ENCODE peak calls at places on chromosomes 7 and 10, in four cellular contexts. One of them, this sample, is unnamed.

GRCh38 chr7:106012935-106013439 is 49.9 kb downstream of the CDHR3 start:
- DNase-seq in K562: no peak
- DNase-seq in HepG2: no peak
- DNase-seq in GM12878: no peak
- DNase-seq in this sample: no peak

GRCh38 chr10:88459523-88459922 is 123.6 kb downstream of the RNLS start:
- DNase-seq in K562: no peak
- DNase-seq in HepG2: no peak
- DNase-seq in GM12878: no peak
- DNase-seq in this sample: no peak

GRCh38 chr7:137304624-137305235 is 38.8 kb downstream of the PTN start:
- DNase-seq in K562: no peak
- DNase-seq in HepG2: no peak
- DNase-seq in GM12878: no peak
- DNase-seq in this sample: no peak

GRCh38 chr7:155807805-155808550 is 4.3 kb downstream of the SHH start:
- DNase-seq in K562: no peak
- DNase-seq in HepG2: peak
- DNase-seq in GM12878: no peak
- DNase-seq in this sample: no peak

GRCh38 chr10:12596055-12596576 is 246.8 kb downstream of the CAMK1D start:
- DNase-seq in K562: no peak
- DNase-seq in HepG2: no peak
- DNase-seq in GM12878: no peak
- DNase-seq in this sample: no peak

GRCh38 chr7:156635529-156636385 is 4.8 kb upstream of the RNF32 start:
- DNase-seq in K562: no peak
- DNase-seq in HepG2: no peak
- DNase-seq in GM12878: no peak
- DNase-seq in this sample: no peak

GRCh38 chr7:157432957-157433576 is 96.3 kb downstream of the DNAJB6 start:
- DNase-seq in K562: peak
- DNase-seq in HepG2: no peak
- DNase-seq in GM12878: no peak
- DNase-seq in this sample: peak

GRCh38 chr10:80697926-80698325 is 160.2 kb downstream of the SH2D4B start:
- DNase-seq in K562: no peak
- DNase-seq in HepG2: no peak
- DNase-seq in GM12878: no peak
- DNase-seq in this sample: no peak

GRCh38 chr7:111357691-111358090 is 204.6 kb downstream of the IMMP2L start:
- DNase-seq in K562: no peak
- DNase-seq in HepG2: no peak
- DNase-seq in GM12878: no peak
- DNase-seq in this sample: no peak

GRCh38 chr7:135335628-135336139 is 102.0 kb downstream of the STRA8 start:
- DNase-seq in K562: peak
- DNase-seq in HepG2: peak
- DNase-seq in GM12878: peak
- DNase-seq in this sample: peak

GRCh38 chr7:1881946-1882345 is 211.9 kb downstream of the ELFN1 start:
- DNase-seq in K562: no peak
- DNase-seq in HepG2: no peak
- DNase-seq in GM12878: no peak
- DNase-seq in this sample: no peak

GRCh38 chr7:1882451-1882850 is 212.4 kb downstream of the ELFN1 start:
- DNase-seq in K562: peak
- DNase-seq in HepG2: no peak
- DNase-seq in GM12878: no peak
- DNase-seq in this sample: no peak

GRCh38 chr7:1883834-1884582 is 213.9 kb downstream of the ELFN1 start:
- DNase-seq in K562: peak
- DNase-seq in HepG2: no peak
- DNase-seq in GM12878: no peak
- DNase-seq in this sample: no peak

GRCh38 chr7:1884583-1885350 is 214.7 kb downstream of the ELFN1 start:
- DNase-seq in K562: peak
- DNase-seq in HepG2: no peak
- DNase-seq in GM12878: no peak
- DNase-seq in this sample: no peak

GRCh38 chr7:1883031-1883761 is 213.1 kb downstream of the ELFN1 start:
- DNase-seq in K562: peak
- DNase-seq in HepG2: no peak
- DNase-seq in GM12878: no peak
- DNase-seq in this sample: peak
- TF ChIP-seq MYC in K562: peak
- TF ChIP-seq MYC in HepG2: no peak
- TF ChIP-seq MYC in GM12878: no peak
- TF ChIP-seq MYC in this sample: no peak

DNA sequence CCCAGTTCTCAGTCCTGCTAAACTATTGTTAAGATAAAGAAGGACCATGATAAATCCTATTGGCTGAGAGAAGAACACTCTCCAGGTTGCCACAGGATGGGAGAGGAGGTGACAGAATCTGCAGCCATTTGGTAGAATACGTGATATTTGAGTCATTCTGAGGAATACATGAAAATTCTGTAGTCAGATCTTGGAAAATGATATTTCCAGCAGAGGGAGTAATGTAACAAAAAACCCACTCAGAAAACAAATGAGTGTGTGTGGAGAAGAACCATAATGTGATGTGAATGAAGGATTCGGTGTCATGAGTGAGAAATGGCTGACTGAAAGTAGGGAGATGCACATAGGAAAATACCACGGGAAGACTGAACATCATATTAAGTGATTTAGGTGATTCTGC is 128.5 kb upstream of the PFKP start:
- DNase-seq in K562: no peak
- DNase-seq in HepG2: peak
- DNase-seq in GM12878: no peak
- DNase-seq in this sample: peak
- TF ChIP-seq CHD4 in K562: no peak
- TF ChIP-seq CHD4 in HepG2: no peak
- TF ChIP-seq CHD4 in GM12878: no peak
- TF ChIP-seq CHD4 in this sample: no peak

DNA sequence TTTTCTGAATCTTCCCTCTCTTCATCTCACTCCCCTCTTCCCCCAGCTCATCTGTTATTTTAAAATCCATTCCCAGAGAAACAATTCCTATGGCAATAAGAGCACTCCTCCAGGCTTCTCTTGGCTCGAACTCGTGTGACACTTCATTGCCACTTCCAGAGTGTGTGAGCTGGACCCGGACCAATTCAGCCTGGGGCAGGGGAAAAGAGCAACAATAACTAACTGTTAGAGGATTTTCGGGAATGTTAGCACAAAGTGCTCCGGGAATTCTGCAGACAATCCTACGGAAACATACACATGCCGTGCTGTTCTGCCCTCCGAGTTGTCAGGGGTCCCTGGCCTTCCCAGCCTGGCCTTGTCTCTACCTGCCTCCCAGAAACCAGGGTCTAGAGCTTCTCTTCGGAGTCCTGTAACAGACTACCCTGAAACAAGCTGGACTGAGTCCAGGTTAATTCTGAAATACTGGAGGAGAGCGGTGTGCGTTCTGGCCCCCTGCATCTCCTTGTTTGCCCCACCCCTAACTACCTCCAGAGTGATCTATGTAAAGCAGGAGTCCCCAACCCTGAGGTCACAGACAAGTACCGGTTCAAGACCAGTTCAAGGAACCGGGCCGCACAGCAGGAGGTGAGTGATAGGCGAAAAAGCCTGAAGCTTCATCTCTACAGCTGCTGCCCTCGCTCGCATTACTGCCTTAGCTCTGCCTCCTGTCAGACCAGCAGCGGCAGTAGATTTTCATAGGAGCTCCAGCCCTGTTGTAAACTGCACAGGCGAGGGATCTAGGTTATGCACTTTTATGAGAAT is 11.3 kb downstream of the COL26A1 start:
- DNase-seq in K562: no peak
- DNase-seq in HepG2: no peak
- DNase-seq in GM12878: no peak
- DNase-seq in this sample: no peak
- TF ChIP-seq MYC in K562: no peak
- TF ChIP-seq MYC in HepG2: no peak
- TF ChIP-seq MYC in GM12878: no peak
- TF ChIP-seq MYC in this sample: no peak

GRCh38 chr7:1893025-1893424 is 222.9 kb downstream of the ELFN1 start:
- DNase-seq in K562: no peak
- DNase-seq in HepG2: no peak
- DNase-seq in GM12878: no peak
- DNase-seq in this sample: no peak

GRCh38 chr7:1893451-1893850 is 223.4 kb downstream of the ELFN1 start:
- DNase-seq in K562: no peak
- DNase-seq in HepG2: no peak
- DNase-seq in GM12878: no peak
- DNase-seq in this sample: no peak

GRCh38 chr7:1895664-1896515 is 225.8 kb downstream of the ELFN1 start:
- DNase-seq in K562: no peak
- DNase-seq in HepG2: no peak
- DNase-seq in GM12878: no peak
- DNase-seq in this sample: no peak

GRCh38 chr7:1894313-1894900 is 224.3 kb downstream of the ELFN1 start:
- DNase-seq in K562: no peak
- DNase-seq in HepG2: no peak
- DNase-seq in GM12878: no peak
- DNase-seq in this sample: no peak

DNA sequence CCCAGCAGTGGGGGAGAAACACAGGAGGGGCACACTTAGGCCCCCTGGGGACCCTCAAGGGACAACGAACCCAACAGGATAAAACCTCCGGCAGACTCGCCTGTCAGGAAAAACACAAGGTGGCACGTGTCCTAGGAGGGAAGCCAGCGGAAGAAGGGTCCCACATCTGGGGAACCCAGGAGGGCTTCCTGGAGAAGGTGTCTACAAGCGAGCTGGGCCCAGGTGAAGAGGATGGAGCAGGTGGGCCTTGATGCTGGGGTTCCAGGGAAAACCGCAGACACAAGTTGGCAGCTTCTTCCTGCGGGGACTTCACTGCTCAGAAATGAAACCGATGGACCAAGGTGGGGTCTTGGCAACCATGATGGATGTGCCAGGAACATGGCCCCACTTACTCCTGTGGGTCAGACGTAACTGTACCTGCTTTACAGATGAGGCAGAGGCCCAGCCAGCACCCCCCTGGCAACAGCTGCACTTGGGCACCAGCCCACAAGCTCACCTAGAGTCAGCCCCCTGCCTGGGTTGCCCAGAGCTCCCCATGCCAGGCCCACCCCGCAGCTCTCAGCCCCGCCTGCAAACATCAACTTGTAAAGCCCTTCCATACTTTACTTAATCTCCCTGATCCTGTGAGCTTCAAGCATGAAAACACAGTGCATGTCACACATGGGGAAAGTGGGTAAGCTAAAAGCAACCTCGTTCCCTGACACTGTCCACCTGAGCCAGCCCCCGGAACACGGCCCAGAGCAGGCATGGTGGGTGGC is 225.0 kb downstream of the ELFN1 start:
- DNase-seq in K562: no peak
- DNase-seq in HepG2: no peak
- DNase-seq in GM12878: no peak
- DNase-seq in this sample: no peak
- TF ChIP-seq CHD4 in K562: no peak
- TF ChIP-seq CHD4 in HepG2: no peak
- TF ChIP-seq CHD4 in GM12878: no peak
- TF ChIP-seq CHD4 in this sample: no peak

DNA sequence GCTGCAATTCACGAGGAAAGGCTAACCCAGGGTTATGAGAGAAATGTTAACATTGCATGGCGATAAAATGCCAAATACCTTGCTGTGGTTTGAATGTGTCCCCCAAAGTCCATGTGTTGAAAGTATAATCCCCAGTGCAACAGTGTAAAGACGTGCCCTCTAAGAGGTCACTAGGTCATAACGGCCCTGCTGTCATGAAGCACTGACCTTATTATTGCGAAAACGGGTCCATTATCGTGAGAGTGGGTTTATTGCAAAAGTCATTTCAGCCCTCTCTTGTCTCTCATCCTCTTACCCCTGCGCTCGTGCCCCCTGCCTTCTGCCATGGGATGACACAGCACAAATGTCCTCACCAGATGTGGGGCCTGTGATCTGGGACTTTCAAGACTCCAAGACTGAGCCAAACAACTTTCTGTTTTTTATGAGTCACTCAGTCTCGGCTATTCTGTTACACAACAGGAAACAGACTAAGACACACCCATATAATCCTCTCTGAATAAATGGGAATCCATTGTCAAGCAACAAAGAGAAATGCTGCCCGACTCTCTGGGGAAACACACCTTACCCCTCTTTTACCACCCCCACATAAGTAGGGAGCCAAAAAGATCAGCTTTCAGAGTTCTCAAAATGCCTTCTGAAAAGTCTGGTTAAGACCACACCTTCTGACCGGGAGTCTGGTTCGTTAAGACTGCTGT is 73.1 kb upstream of the UCN3 start:
- DNase-seq in K562: peak
- DNase-seq in HepG2: peak
- DNase-seq in GM12878: no peak
- DNase-seq in this sample: peak
- TF ChIP-seq MYC in K562: no peak
- TF ChIP-seq MYC in HepG2: no peak
- TF ChIP-seq MYC in GM12878: no peak
- TF ChIP-seq MYC in this sample: no peak

GRCh38 chr10:26479766-26480492 is 41.8 kb downstream of the APBB1IP start:
- DNase-seq in K562: no peak
- DNase-seq in HepG2: no peak
- DNase-seq in GM12878: no peak
- DNase-seq in this sample: no peak
- TF ChIP-seq CHD4 in K562: no peak
- TF ChIP-seq CHD4 in HepG2: no peak
- TF ChIP-seq CHD4 in GM12878: no peak
- TF ChIP-seq CHD4 in this sample: no peak

DNA sequence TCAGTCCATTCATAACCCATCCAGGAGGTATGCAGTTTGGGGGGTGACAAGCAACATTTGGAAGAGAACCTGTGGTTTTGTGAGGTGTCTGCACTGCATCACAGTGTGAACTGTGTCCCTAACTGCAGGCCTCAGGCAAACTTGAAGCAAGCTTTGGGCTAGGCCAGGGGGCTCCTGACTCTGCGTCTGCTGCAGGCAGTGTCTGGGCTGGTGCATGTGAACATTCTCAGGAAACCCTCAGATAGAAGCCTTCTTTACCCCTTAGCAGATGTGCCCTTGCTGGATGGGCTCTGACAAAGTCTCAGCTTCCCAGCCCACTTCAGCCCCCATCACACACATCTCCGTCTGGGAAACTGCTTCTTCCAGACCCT is 61.0 kb downstream of the VIPR2 start:
- DNase-seq in K562: no peak
- DNase-seq in HepG2: no peak
- DNase-seq in GM12878: no peak
- DNase-seq in this sample: no peak
- TF ChIP-seq MYC in K562: no peak
- TF ChIP-seq MYC in HepG2: no peak
- TF ChIP-seq MYC in GM12878: no peak
- TF ChIP-seq MYC in this sample: no peak

This sample was measured in A549.